ENCODE peak calls at places on chromosome 14, in eight cellular contexts. One of them, this sample, is unnamed.

GRCh38 chr14:76354310-76354709 is 21.6 kb upstream of the ESRRB start:
- DNase-seq in GM12891: no peak
- DNase-seq in spleen: no peak
- DNase-seq in endothelial cell of umbilical vein: no peak
- DNase-seq in breast epithelium: no peak
- DNase-seq in transverse colon: no peak
- DNase-seq in upper lobe of left lung: no peak
- DNase-seq in sigmoid colon: no peak
- DNase-seq in this sample: no peak

GRCh38 chr14:98594156-98594555 is 677.8 kb downstream of the BCL11B start:
- DNase-seq in breast epithelium: no peak
- DNase-seq in sigmoid colon: no peak
- DNase-seq in endothelial cell of umbilical vein: no peak
- DNase-seq in spleen: no peak
- DNase-seq in GM12891: no peak
- DNase-seq in transverse colon: no peak
- DNase-seq in upper lobe of left lung: no peak
- DNase-seq in this sample: no peak

GRCh38 chr14:48615618-48616017 is 940.2 kb upstream of the MDGA2 start:
- DNase-seq in endothelial cell of umbilical vein: no peak
- DNase-seq in spleen: no peak
- DNase-seq in transverse colon: no peak
- DNase-seq in GM12891: no peak
- DNase-seq in sigmoid colon: no peak
- DNase-seq in breast epithelium: no peak
- DNase-seq in upper lobe of left lung: no peak
- DNase-seq in this sample: no peak

GRCh38 chr14:76829016-76829365 is 2.8 kb downstream of the LRRC74A start:
- DNase-seq in breast epithelium: no peak
- DNase-seq in endothelial cell of umbilical vein: peak
- DNase-seq in GM12891: no peak
- DNase-seq in sigmoid colon: no peak
- DNase-seq in upper lobe of left lung: no peak
- DNase-seq in spleen: no peak
- DNase-seq in transverse colon: no peak
- DNase-seq in this sample: no peak

GRCh38 chr14:90513151-90514014 is 116.6 kb downstream of the CALM1 start:
- DNase-seq in spleen: no peak
- DNase-seq in upper lobe of left lung: peak
- DNase-seq in sigmoid colon: peak
- DNase-seq in GM12891: no peak
- DNase-seq in transverse colon: peak
- DNase-seq in endothelial cell of umbilical vein: no peak
- DNase-seq in breast epithelium: peak
- DNase-seq in this sample: no peak

GRCh38 chr14:60724080-60724618 is at the start of gene SIX4:
- DNase-seq in upper lobe of left lung: peak
- DNase-seq in sigmoid colon: peak
- DNase-seq in GM12891: peak
- DNase-seq in transverse colon: peak
- DNase-seq in endothelial cell of umbilical vein: peak
- DNase-seq in breast epithelium: peak
- DNase-seq in spleen: no peak
- DNase-seq in this sample: peak

GRCh38 chr14:55359307-55359706 is 52.3 kb downstream of the ATG14 start:
- DNase-seq in transverse colon: no peak
- DNase-seq in breast epithelium: no peak
- DNase-seq in endothelial cell of umbilical vein: no peak
- DNase-seq in sigmoid colon: no peak
- DNase-seq in upper lobe of left lung: no peak
- DNase-seq in spleen: no peak
- DNase-seq in GM12891: no peak
- DNase-seq in this sample: no peak

GRCh38 chr14:59460378-59460777 is 4.8 kb downstream of the GPR135 start:
- DNase-seq in endothelial cell of umbilical vein: no peak
- DNase-seq in GM12891: no peak
- DNase-seq in upper lobe of left lung: no peak
- DNase-seq in sigmoid colon: no peak
- DNase-seq in transverse colon: no peak
- DNase-seq in breast epithelium: no peak
- DNase-seq in spleen: no peak
- DNase-seq in this sample: no peak

GRCh38 chr14:95549656-95550585 is 15.1 kb downstream of the GLRX5 start:
- DNase-seq in transverse colon: peak
- DNase-seq in endothelial cell of umbilical vein: no peak
- DNase-seq in spleen: no peak
- DNase-seq in GM12891: no peak
- DNase-seq in breast epithelium: no peak
- DNase-seq in sigmoid colon: no peak
- DNase-seq in upper lobe of left lung: no peak
- DNase-seq in this sample: no peak

GRCh38 chr14:24365600-24366374 is 2.2 kb upstream of the NFATC4 start:
- DNase-seq in sigmoid colon: peak
- DNase-seq in upper lobe of left lung: peak
- DNase-seq in GM12891: peak
- DNase-seq in breast epithelium: peak
- DNase-seq in endothelial cell of umbilical vein: peak
- DNase-seq in spleen: peak
- DNase-seq in transverse colon: peak
- DNase-seq in this sample: no peak

GRCh38 chr14:21510735-21511657 is at the start of gene METTL3:
- DNase-seq in spleen: peak
- DNase-seq in breast epithelium: peak
- DNase-seq in transverse colon: peak
- DNase-seq in GM12891: peak
- DNase-seq in sigmoid colon: peak
- DNase-seq in upper lobe of left lung: peak
- DNase-seq in endothelial cell of umbilical vein: peak
- DNase-seq in this sample: peak
- TF ChIP-seq POLR2A in spleen: no peak
- TF ChIP-seq POLR2A in breast epithelium: no peak
- TF ChIP-seq POLR2A in transverse colon: peak
- TF ChIP-seq POLR2A in GM12891: peak
- TF ChIP-seq POLR2A in sigmoid colon: no peak
- TF ChIP-seq POLR2A in upper lobe of left lung: no peak
- TF ChIP-seq POLR2A in endothelial cell of umbilical vein: peak
- TF ChIP-seq POLR2A in this sample: peak

GRCh38 chr14:104117341-104118005 is 20.9 kb upstream of the KIF26A start:
- DNase-seq in upper lobe of left lung: peak
- DNase-seq in spleen: peak
- DNase-seq in transverse colon: no peak
- DNase-seq in GM12891: no peak
- DNase-seq in endothelial cell of umbilical vein: no peak
- DNase-seq in sigmoid colon: no peak
- DNase-seq in breast epithelium: no peak
- DNase-seq in this sample: no peak
- TF ChIP-seq POLR2AphosphoS5 in upper lobe of left lung: no peak
- TF ChIP-seq POLR2AphosphoS5 in spleen: no peak
- TF ChIP-seq POLR2AphosphoS5 in transverse colon: no peak
- TF ChIP-seq POLR2AphosphoS5 in GM12891: no peak
- TF ChIP-seq POLR2AphosphoS5 in endothelial cell of umbilical vein: no peak
- TF ChIP-seq POLR2AphosphoS5 in sigmoid colon: no peak
- TF ChIP-seq POLR2AphosphoS5 in breast epithelium: no peak
- TF ChIP-seq POLR2AphosphoS5 in this sample: no peak

DNA sequence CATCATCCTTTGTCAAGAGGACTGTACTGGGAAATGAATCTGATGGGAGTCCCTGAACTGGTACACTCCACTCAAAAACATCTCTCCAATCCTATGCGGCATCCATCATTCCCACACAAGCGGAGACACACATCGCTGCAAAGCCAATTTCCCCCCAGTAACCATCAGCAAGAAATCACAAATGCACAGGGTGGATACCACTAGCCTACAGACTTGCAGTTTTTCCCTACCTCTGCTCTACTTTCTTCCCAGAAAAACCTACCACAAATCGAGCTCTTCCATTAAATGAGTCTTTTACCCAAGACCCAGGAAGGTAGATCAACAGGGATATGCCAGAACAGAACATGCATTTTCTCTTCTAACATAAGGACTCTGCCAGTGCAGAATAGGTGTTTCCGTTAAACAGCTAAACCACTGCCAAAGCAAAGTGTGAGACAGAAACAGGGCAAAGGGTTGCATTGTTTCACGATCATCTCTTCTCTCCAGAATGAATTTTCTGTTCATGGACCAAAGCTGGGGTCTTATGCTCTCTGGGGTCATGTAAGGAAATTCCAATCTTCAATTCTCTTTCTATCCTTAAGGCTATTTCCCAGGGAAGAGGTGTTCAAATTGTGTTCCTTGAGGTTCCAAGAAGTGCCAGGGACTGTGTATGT is 11.1 kb downstream of the PSMB5 start:
- DNase-seq in GM12891: no peak
- DNase-seq in sigmoid colon: no peak
- DNase-seq in endothelial cell of umbilical vein: no peak
- DNase-seq in upper lobe of left lung: no peak
- DNase-seq in transverse colon: no peak
- DNase-seq in spleen: no peak
- DNase-seq in breast epithelium: no peak
- DNase-seq in this sample: no peak
- TF ChIP-seq POLR2A in GM12891: no peak
- TF ChIP-seq POLR2A in sigmoid colon: no peak
- TF ChIP-seq POLR2A in endothelial cell of umbilical vein: no peak
- TF ChIP-seq POLR2A in upper lobe of left lung: no peak
- TF ChIP-seq POLR2A in transverse colon: no peak
- TF ChIP-seq POLR2A in spleen: no peak
- TF ChIP-seq POLR2A in breast epithelium: no peak
- TF ChIP-seq POLR2A in this sample: no peak

GRCh38 chr14:49868720-49869114 is 16.1 kb upstream of the NEMF start:
- DNase-seq in sigmoid colon: no peak
- DNase-seq in breast epithelium: no peak
- DNase-seq in GM12891: no peak
- DNase-seq in endothelial cell of umbilical vein: no peak
- DNase-seq in spleen: no peak
- DNase-seq in upper lobe of left lung: no peak
- DNase-seq in transverse colon: no peak
- DNase-seq in this sample: no peak

GRCh38 chr14:49865431-49865859 is 12.9 kb upstream of the NEMF start:
- DNase-seq in breast epithelium: peak
- DNase-seq in sigmoid colon: peak
- DNase-seq in transverse colon: peak
- DNase-seq in endothelial cell of umbilical vein: peak
- DNase-seq in GM12891: no peak
- DNase-seq in upper lobe of left lung: no peak
- DNase-seq in spleen: peak
- DNase-seq in this sample: no peak

GRCh38 chr14:49863483-49864262 is 11.1 kb upstream of the NEMF start:
- DNase-seq in upper lobe of left lung: no peak
- DNase-seq in transverse colon: no peak
- DNase-seq in spleen: no peak
- DNase-seq in endothelial cell of umbilical vein: peak
- DNase-seq in GM12891: no peak
- DNase-seq in sigmoid colon: no peak
- DNase-seq in breast epithelium: no peak
- DNase-seq in this sample: no peak

GRCh38 chr14:49870908-49871307 is 18.3 kb upstream of the NEMF start:
- DNase-seq in breast epithelium: no peak
- DNase-seq in upper lobe of left lung: no peak
- DNase-seq in sigmoid colon: no peak
- DNase-seq in spleen: no peak
- DNase-seq in GM12891: no peak
- DNase-seq in endothelial cell of umbilical vein: no peak
- DNase-seq in transverse colon: no peak
- DNase-seq in this sample: no peak

GRCh38 chr14:49867831-49868719 is 15.5 kb upstream of the NEMF start:
- DNase-seq in sigmoid colon: peak
- DNase-seq in upper lobe of left lung: peak
- DNase-seq in endothelial cell of umbilical vein: peak
- DNase-seq in spleen: peak
- DNase-seq in GM12891: peak
- DNase-seq in transverse colon: peak
- DNase-seq in breast epithelium: peak
- DNase-seq in this sample: peak
- TF ChIP-seq POLR2AphosphoS5 in sigmoid colon: peak
- TF ChIP-seq POLR2AphosphoS5 in upper lobe of left lung: peak
- TF ChIP-seq POLR2AphosphoS5 in endothelial cell of umbilical vein: peak
- TF ChIP-seq POLR2AphosphoS5 in spleen: peak
- TF ChIP-seq POLR2AphosphoS5 in GM12891: peak
- TF ChIP-seq POLR2AphosphoS5 in transverse colon: peak
- TF ChIP-seq POLR2AphosphoS5 in breast epithelium: peak
- TF ChIP-seq POLR2AphosphoS5 in this sample: peak

GRCh38 chr14:102916347-102917055 is 6.0 kb upstream of the AMN start:
- DNase-seq in endothelial cell of umbilical vein: no peak
- DNase-seq in transverse colon: no peak
- DNase-seq in upper lobe of left lung: peak
- DNase-seq in breast epithelium: no peak
- DNase-seq in sigmoid colon: no peak
- DNase-seq in GM12891: no peak
- DNase-seq in spleen: no peak
- DNase-seq in this sample: no peak

GRCh38 chr14:102917469-102918211 is 4.8 kb upstream of the AMN start:
- DNase-seq in breast epithelium: no peak
- DNase-seq in spleen: peak
- DNase-seq in GM12891: peak
- DNase-seq in sigmoid colon: no peak
- DNase-seq in upper lobe of left lung: peak
- DNase-seq in endothelial cell of umbilical vein: peak
- DNase-seq in transverse colon: peak
- DNase-seq in this sample: peak

GRCh38 chr14:102915292-102916110 is 7.0 kb upstream of the AMN start:
- DNase-seq in spleen: no peak
- DNase-seq in endothelial cell of umbilical vein: no peak
- DNase-seq in upper lobe of left lung: peak
- DNase-seq in breast epithelium: no peak
- DNase-seq in GM12891: no peak
- DNase-seq in sigmoid colon: peak
- DNase-seq in transverse colon: no peak
- DNase-seq in this sample: no peak

GRCh38 chr14:102914474-102915291 is 7.8 kb upstream of the AMN start:
- DNase-seq in GM12891: peak
- DNase-seq in endothelial cell of umbilical vein: no peak
- DNase-seq in sigmoid colon: peak
- DNase-seq in transverse colon: no peak
- DNase-seq in breast epithelium: no peak
- DNase-seq in spleen: no peak
- DNase-seq in upper lobe of left lung: peak
- DNase-seq in this sample: no peak

GRCh38 chr14:102917056-102917385 is 5.4 kb upstream of the AMN start:
- DNase-seq in upper lobe of left lung: peak
- DNase-seq in GM12891: no peak
- DNase-seq in spleen: peak
- DNase-seq in breast epithelium: no peak
- DNase-seq in sigmoid colon: no peak
- DNase-seq in transverse colon: peak
- DNase-seq in endothelial cell of umbilical vein: no peak
- DNase-seq in this sample: no peak
- TF ChIP-seq POLR2A in upper lobe of left lung: no peak
- TF ChIP-seq POLR2A in GM12891: no peak
- TF ChIP-seq POLR2A in spleen: no peak
- TF ChIP-seq POLR2A in breast epithelium: no peak
- TF ChIP-seq POLR2A in sigmoid colon: no peak
- TF ChIP-seq POLR2A in transverse colon: no peak
- TF ChIP-seq POLR2A in endothelial cell of umbilical vein: no peak
- TF ChIP-seq POLR2A in this sample: no peak

This sample was measured in GM12892.